ENCODE peak calls at places on chromosomes 11 and 22, in seven cellular contexts. U, W, L, X, O, K and G are unnamed samples.

GRCh38 chr22:49760280-49760629 is 67.4 kb downstream of the BRD1 start:
- DNase-seq in K (no peak), X (no peak), W (no peak), L (no peak), U (no peak), O (no peak), G (no peak)

GRCh38 chr22:29617922-29618629 is 14.6 kb downstream of the NF2 start:
- DNase-seq in X (no peak), U (no peak), W (peak; percentile 65), K (no peak), O (no peak), L (no peak), G (no peak)

GRCh38 chr11:40227730-40228129 is 1231.7 kb downstream of the LRRC4C start:
- DNase-seq in L (no peak), W (no peak), O (no peak), K (no peak), X (no peak), U (no peak), G (no peak)

GRCh38 chr22:45340323-45340722 is 30.6 kb downstream of the FAM118A start:
- DNase-seq in K (no peak), L (no peak), O (no peak), X (no peak), W (no peak), U (no peak), G (no peak)

GRCh38 chr11:34968862-34969261 is 52.4 kb downstream of the PDHX start:
- DNase-seq in X (no peak), W (no peak), O (no peak), U (no peak), K (no peak), L (no peak), G (no peak)

GRCh38 chr11:61266602-61267001 is 25.6 kb downstream of the PGA5 start:
- DNase-seq in O (no peak), L (no peak), K (no peak), U (no peak), X (no peak), W (no peak), G (no peak)

GRCh38 chr11:77560605-77561004 is 29.1 kb upstream of the AQP11 start:
- DNase-seq in O (no peak), U (peak; percentile 19), L (no peak), X (no peak), K (no peak), W (no peak), G (no peak)

GRCh38 chr11:1439341-1439740 is 47.2 kb downstream of the MOB2 start:
- DNase-seq in L (no peak), U (no peak), X (no peak), W (no peak), O (no peak), K (no peak), G (no peak)

GRCh38 chr11:63993100-63993499 is 6.9 kb downstream of the OTUB1 start:
- DNase-seq in W (no peak), O (no peak), X (no peak), L (no peak), U (no peak), K (no peak), G (no peak)
- H3K36me3 ChIP-seq in W (peaks cover 12% of the 10 kb centered on the region), O (no peaks in the 10 kb centered on the region), X (no peaks in the 10 kb centered on the region), L (peaks cover 7% of the 10 kb centered on the region), U (peaks cover 39% of the 10 kb centered on the region), K (peaks cover 19% of the 10 kb centered on the region), G (peaks cover 87% of the 10 kb centered on the region)

DNA sequence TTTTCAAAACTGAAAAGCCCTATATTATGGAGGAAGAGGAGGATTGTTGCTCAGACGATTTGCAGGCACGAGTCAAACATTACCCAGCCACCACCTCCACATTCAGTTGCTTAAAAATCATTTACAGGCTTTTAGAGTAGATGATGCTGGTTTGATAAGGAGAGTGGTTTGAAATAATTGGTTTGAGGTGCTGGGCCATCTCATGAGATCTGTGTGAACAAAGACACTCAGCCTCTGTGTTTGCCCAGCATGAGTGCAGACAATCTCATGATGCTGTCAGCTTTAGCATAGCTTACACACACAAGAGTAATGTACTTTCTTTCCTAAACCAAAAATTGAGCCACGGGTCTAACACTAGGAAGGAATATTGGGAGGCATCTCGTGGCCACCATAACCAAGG is 4.3 kb downstream of the SLC43A3 start:
- DNase-seq in U (no peak), K (no peak), O (no peak), W (no peak), L (no peak), X (no peak), G (no peak)
- H3K36me3 ChIP-seq in U (no peaks in the 10 kb centered on the region), K (peaks cover 6% of the 10 kb centered on the region), O (no peaks in the 10 kb centered on the region), W (no peaks in the 10 kb centered on the region), L (no peaks in the 10 kb centered on the region), X (no peaks in the 10 kb centered on the region), G (no peaks in the 10 kb centered on the region)

DNA sequence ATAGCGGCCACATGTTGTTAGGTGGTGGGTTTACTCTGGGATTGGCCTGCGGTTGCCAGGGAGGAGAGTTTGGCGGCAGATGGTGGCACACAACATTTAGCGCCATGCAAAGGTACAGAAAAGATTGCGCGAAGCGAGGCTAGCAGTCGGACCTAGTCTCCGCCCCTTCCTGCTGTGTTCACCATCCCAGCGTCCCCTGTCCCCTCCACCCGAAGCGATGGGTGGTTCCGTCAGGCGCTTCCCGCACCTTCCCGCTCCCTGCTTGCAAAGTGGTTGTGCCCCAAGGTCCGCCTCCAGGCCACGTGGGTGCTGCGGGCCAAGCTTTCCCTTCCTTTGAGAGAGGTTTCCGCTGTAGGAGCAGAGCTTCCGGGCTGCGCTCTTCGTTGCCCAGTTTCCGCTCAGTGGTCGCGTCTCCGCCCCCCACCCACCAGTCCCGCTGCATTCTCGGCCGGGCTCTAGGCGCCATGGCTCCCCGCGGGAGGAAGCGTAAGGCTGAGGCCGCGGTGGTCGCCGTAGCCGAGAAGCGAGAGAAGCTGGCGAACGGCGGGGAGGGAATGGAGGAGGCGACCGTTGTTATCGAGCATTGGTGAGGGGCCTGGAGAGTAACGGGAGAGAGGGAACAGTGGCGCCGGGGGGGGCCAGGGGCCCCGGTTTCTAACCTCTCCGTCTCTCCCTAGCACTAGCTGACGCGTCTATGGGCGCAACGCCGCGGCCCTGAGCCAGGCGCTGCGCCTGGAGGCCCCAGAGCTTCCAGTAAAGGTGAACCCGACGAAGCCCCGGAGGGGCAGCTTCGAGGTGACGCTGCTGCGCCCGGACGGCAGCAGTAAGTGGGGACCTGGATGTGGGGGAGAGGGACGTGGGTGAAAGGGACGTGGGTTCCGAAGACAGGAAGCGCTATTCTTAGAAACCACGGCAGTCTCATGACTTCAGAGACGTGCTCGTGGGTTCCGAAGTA is at the start of gene SELENOH:
- DNase-seq in W (peak; percentile 86), K (peak; percentile 89), X (peak; percentile 95), O (peak; percentile 96), U (peak; percentile 82), L (peak; percentile 98), G (peak; percentile 96)
- H3K36me3 ChIP-seq in W (peaks cover 2% of the 10 kb centered on the region), K (peaks cover 28% of the 10 kb centered on the region), X (no peaks in the 10 kb centered on the region), O (no peaks in the 10 kb centered on the region), U (peaks cover 17% of the 10 kb centered on the region), L (no peaks in the 10 kb centered on the region), G (no peaks in the 10 kb centered on the region)

DNA sequence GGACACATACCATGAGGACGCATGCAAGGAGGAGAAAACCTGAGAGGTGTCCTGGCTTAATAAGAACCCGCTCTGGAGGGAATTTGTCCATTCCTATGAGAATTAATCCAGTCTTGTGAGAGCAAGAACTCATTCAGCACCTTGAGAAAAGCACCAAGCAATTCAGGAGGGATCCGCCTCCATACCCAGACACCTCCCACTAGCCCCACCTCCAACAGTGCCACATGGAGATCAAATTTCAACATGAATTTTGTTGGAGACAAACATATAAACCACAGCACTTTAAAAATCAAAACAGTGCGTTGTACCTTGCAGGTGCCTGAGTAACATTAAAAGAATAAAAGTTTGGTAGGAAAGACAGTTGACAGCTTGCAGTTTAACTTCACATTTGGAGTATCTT is 11.4 kb downstream of the UBE4A start:
- DNase-seq in W (no peak), K (no peak), X (no peak), O (no peak), U (no peak), L (no peak), G (no peak)
- H3K36me3 ChIP-seq in W (peaks cover 1% of the 10 kb centered on the region), K (peaks cover 70% of the 10 kb centered on the region), X (no peaks in the 10 kb centered on the region), O (peaks cover 3% of the 10 kb centered on the region), U (peaks cover 21% of the 10 kb centered on the region), L (peaks cover 6% of the 10 kb centered on the region), G (peaks cover 45% of the 10 kb centered on the region)

DNA sequence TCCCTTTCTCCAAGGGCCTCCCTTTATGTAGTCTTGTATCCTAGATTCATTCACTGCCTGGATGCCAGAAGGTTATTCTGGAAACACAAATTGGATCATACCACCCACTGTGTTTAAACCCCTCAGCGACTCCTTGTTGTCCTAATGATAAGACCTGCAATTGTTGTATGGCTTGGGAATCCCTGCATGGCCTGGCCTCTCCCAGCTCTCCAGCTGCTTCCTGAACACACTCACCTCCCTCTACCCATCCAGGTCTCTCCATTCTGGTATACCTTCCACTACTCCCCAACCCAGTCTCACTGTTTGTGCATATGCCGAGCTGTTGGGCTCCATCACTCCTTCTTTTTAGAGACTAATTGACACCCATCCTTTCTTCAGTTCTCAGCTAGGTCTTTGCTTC is 124.3 kb upstream of the ALX4 start:
- DNase-seq in U (no peak), O (no peak), W (no peak), L (no peak), K (no peak), X (no peak), G (no peak)
- H3K36me3 ChIP-seq in U (no peaks in the 10 kb centered on the region), O (no peaks in the 10 kb centered on the region), W (no peaks in the 10 kb centered on the region), L (no peaks in the 10 kb centered on the region), K (no peaks in the 10 kb centered on the region), X (no peaks in the 10 kb centered on the region), G (no peaks in the 10 kb centered on the region)

DNA sequence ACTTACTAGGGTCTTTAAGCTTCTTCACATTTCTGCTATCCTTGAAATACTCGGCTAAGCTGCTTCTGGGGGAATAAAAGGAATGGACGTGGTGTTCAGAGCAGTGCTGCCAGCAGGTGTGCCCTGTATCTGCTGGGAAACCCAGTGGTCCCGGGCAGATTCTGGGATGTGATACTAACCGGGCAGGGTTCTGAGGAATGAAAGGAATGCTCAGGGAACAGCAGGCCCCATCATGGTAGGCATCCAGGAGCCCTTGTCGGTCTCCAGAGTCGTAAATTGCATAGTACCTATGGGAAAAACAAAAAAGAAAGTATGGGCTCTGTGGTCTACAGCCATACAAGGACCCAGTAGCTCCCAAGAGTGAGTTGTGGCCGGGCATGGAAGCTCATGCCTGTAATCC is 4.5 kb upstream of the TMEM223 start:
- DNase-seq in O (no peak), U (no peak), X (no peak), L (no peak), K (no peak), W (no peak), G (no peak)
- H3K36me3 ChIP-seq in O (peaks cover 10% of the 10 kb centered on the region), U (peaks cover 43% of the 10 kb centered on the region), X (no peaks in the 10 kb centered on the region), L (peaks cover 11% of the 10 kb centered on the region), K (peaks cover 79% of the 10 kb centered on the region), W (no peaks in the 10 kb centered on the region), G (peaks cover 46% of the 10 kb centered on the region)

GRCh38 chr11:59196777-59197176 is 15.9 kb downstream of the MPEG1 start:
- DNase-seq in U (no peak), W (no peak), K (no peak), X (no peak), O (no peak), L (no peak), G (no peak)

GRCh38 chr11:59201376-59201775 is 11.4 kb downstream of the MPEG1 start:
- DNase-seq in W (no peak), L (no peak), X (no peak), K (no peak), U (no peak), O (no peak), G (no peak)

GRCh38 chr11:59197990-59198389 is 14.7 kb downstream of the MPEG1 start:
- DNase-seq in U (no peak), K (no peak), X (peak; percentile 50), W (no peak), L (no peak), O (peak; percentile 48), G (no peak)

GRCh38 chr11:59200421-59200746 is 12.3 kb downstream of the MPEG1 start:
- DNase-seq in W (no peak), X (no peak), K (no peak), O (no peak), L (no peak), U (no peak), G (no peak)

GRCh38 chr11:59199546-59200420 is 12.9 kb downstream of the MPEG1 start:
- DNase-seq in K (no peak), O (no peak), U (no peak), W (no peak), L (no peak), X (no peak), G (no peak)
- H3K36me3 ChIP-seq in K (no peaks in the 10 kb centered on the region), O (no peaks in the 10 kb centered on the region), U (no peaks in the 10 kb centered on the region), W (no peaks in the 10 kb centered on the region), L (peaks cover 5% of the 10 kb centered on the region), X (no peaks in the 10 kb centered on the region), G (no peaks in the 10 kb centered on the region)